ENCODE peak calls at places on chromosomes 3 and 15, in four cellular contexts. V, L, Z and G are unnamed samples.
A peak's percentile ranks its signal among the peaks of the same experiment; 100 is the strongest.

GRCh38 chr3:7517979-7518378 is 657.1 kb downstream of the GRM7 start:
- DNase-seq in V (no peak), L (no peak), Z (no peak), G (no peak)

GRCh38 chr3:182989566-182989965 is 9.2 kb upstream of the DCUN1D1 start:
- DNase-seq in V (no peak), L (no peak), Z (no peak), G (no peak)

GRCh38 chr3:110341047-110341446 is 730.6 kb upstream of the NECTIN3 start:
- DNase-seq in V (no peak), L (no peak), Z (no peak), G (no peak)

GRCh38 chr3:63724987-63725386 is 72.5 kb downstream of the SNTN start:
- DNase-seq in V (no peak), L (no peak), Z (no peak), G (no peak)

GRCh38 chr3:159839561-159840379 is 148.9 kb upstream of the IL12A start:
- DNase-seq in V (no peak), L (no peak), Z (no peak), G (peak; percentile 62)

GRCh38 chr3:179558742-179559364 is 3.9 kb upstream of the ACTL6A start:
- DNase-seq in V (peak; percentile 44), L (peak; percentile 57), Z (no peak), G (peak; percentile 80)

GRCh38 chr15:91032919-91033803 is 10.8 kb upstream of the VPS33B start:
- DNase-seq in V (no peak), L (peak; percentile 83), Z (peak; percentile 89), G (peak; percentile 70)

GRCh38 chr15:70133296-70133695 is 35.6 kb upstream of the TLE3 start:
- DNase-seq in V (no peak), L (no peak), Z (no peak), G (no peak)

GRCh38 chr15:101773496-101774100 is 29.7 kb upstream of the OR4F6 start:
- DNase-seq in V (no peak), L (peak; percentile 3), Z (no peak), G (no peak)

GRCh38 chr3:185733980-185734724 is 90.7 kb downstream of the IGF2BP2 start:
- DNase-seq in V (peak; percentile 35), L (peak; percentile 83), Z (no peak), G (no peak)

GRCh38 chr15:92869263-92869940 is 30.7 kb upstream of the CHD2 start:
- DNase-seq in V (no peak), L (no peak), Z (no peak), G (no peak)

GRCh38 chr3:145251311-145251710 is 909.7 kb downstream of the PLOD2 start:
- DNase-seq in V (no peak), L (no peak), Z (no peak), G (no peak)

GRCh38 chr3:143757691-143758090 is 90.6 kb downstream of the SLC9A9 start:
- DNase-seq in V (no peak), L (no peak), Z (no peak), G (no peak)

GRCh38 chr15:90617171-90617570 is 87.4 kb downstream of the CRTC3 start:
- DNase-seq in V (no peak), L (no peak), Z (no peak), G (no peak)

GRCh38 chr3:184766555-184767261 is 45.3 kb upstream of the VPS8 start:
- DNase-seq in V (no peak), L (no peak), Z (no peak), G (peak; percentile 17)

GRCh38 chr3:56086355-56086754 is 381.9 kb downstream of the ERC2 start:
- DNase-seq in V (no peak), L (no peak), Z (no peak), G (no peak)

GRCh38 chr3:42175841-42176240 is 84.7 kb downstream of the TRAK1 start:
- DNase-seq in V (no peak), L (no peak), Z (no peak), G (no peak)

GRCh38 chr3:10782011-10782410 is 34.0 kb upstream of the SLC6A11 start:
- DNase-seq in V (no peak), L (no peak), Z (no peak), G (no peak)

GRCh38 chr3:7877312-7877711 is 624.3 kb upstream of the LMCD1 start:
- DNase-seq in V (no peak), L (peak; percentile 59), Z (no peak), G (no peak)

GRCh38 chr3:192091831-192092230 is 630.9 kb downstream of the PYDC2 start:
- DNase-seq in V (no peak), L (no peak), Z (no peak), G (no peak)

GRCh38 chr15:64149424-64150235 is 1.9 kb upstream of the SNX22 start:
- DNase-seq in V (no peak), L (no peak), Z (no peak), G (no peak)

GRCh38 chr3:72347819-72348319 is 500.4 kb downstream of the SHQ1 start:
- DNase-seq in V (peak; percentile 68), L (no peak), Z (peak; percentile 77), G (peak; percentile 77)

GRCh38 chr15:22949074-22949547 is 31.1 kb downstream of the CYFIP1 start:
- DNase-seq in V (peak; percentile 76), L (no peak), Z (no peak), G (peak; percentile 87)

GRCh38 chr3:38988955-38989354 is 62.8 kb downstream of the SCN11A start:
- DNase-seq in V (no peak), L (no peak), Z (no peak), G (no peak)

GRCh38 chr15:90160781-90161727 is 40.1 kb upstream of the SEMA4B start:
- DNase-seq in V (no peak), L (no peak), Z (peak; percentile 84), G (no peak)

GRCh38 chr3:144358191-144358590 is 386.6 kb downstream of the DIPK2A start:
- DNase-seq in V (no peak), L (no peak), Z (no peak), G (no peak)

GRCh38 chr3:7977245-7978103 is 524.1 kb upstream of the LMCD1 start:
- DNase-seq in V (no peak), L (no peak), Z (no peak), G (no peak)

GRCh38 chr3:113844622-113845222 is 6.1 kb downstream of the GRAMD1C start:
- DNase-seq in V (no peak), L (no peak), Z (no peak), G (no peak)

GRCh38 chr15:39845582-39845981 is 62.9 kb upstream of the FSIP1 start:
- DNase-seq in V (no peak), L (no peak), Z (no peak), G (no peak)

GRCh38 chr3:186381424-186382216 is 19.6 kb upstream of the DGKG start:
- DNase-seq in V (no peak), L (no peak), Z (peak; percentile 48), G (no peak)

GRCh38 chr3:48039487-48040190 is 23.4 kb upstream of the MAP4 start:
- DNase-seq in V (no peak), L (peak; percentile 74), Z (no peak), G (no peak)

GRCh38 chr15:23038741-23039150 is 623 bp downstream of the TUBGCP5 start:
- DNase-seq in V (no peak), L (no peak), Z (no peak), G (no peak)

DNA sequence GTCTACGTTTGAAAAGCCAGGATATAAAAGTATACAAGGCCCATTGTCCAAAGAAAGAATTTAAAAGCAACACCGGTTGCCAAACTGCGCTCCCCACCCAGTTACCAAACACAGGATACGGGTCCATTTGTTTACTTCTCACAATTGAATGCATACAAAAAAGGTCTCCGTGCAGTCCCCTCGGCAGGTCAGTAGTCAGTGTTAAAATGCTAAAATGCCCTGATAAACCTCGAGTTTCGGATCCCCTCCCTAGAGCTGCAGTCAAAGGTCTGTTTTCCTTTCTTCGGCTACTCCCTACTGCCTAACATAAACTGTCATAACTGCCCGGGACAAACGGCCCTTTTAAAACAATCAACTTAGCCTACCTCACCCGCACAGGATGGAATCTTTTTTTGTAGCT is 534.6 kb downstream of the FOXP1 start:
- DNase-seq in V (no peak), L (no peak), Z (no peak), G (peak; percentile 52)
- H3K27ac ChIP-seq in V (peak overlapping the region; percentile 80), L (no peak overlapping the region), Z (peak overlapping the region; percentile 6), G (peak overlapping the region; percentile 53)

GRCh38 chr3:45781271-45781670 is 15.1 kb downstream of the SLC6A20 start:
- DNase-seq in V (no peak), L (no peak), Z (no peak), G (no peak)
- H3K27me3 ChIP-seq in V (no peaks in the 10 kb centered on the region), L (no peaks in the 10 kb centered on the region), Z (no peaks in the 10 kb centered on the region), G (no peaks in the 10 kb centered on the region)

DNA sequence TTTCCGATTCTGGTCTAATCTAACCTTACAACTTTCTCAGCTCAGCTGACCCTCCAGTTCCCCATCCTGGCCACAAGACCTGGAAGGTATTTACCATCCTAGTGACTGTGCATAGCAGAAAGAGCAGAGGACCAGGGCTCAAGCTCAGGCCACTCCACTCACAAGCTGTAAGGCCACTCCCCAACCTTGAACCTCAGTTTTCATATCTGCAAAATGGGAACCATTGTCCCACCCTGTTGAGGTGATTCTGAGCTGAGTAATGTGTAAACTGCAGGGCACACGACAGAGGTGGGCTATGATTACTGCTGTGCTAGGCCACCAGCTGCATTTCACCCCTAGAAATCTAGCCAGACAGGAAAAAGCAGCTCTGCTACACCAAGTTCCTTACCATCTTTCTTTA is 21.7 kb downstream of the TMEM40 start:
- DNase-seq in V (no peak), L (no peak), Z (no peak), G (no peak)
- H3K27ac ChIP-seq in V (no peak overlapping the region), L (no peak overlapping the region), Z (no peak overlapping the region), G (no peak overlapping the region)

DNA sequence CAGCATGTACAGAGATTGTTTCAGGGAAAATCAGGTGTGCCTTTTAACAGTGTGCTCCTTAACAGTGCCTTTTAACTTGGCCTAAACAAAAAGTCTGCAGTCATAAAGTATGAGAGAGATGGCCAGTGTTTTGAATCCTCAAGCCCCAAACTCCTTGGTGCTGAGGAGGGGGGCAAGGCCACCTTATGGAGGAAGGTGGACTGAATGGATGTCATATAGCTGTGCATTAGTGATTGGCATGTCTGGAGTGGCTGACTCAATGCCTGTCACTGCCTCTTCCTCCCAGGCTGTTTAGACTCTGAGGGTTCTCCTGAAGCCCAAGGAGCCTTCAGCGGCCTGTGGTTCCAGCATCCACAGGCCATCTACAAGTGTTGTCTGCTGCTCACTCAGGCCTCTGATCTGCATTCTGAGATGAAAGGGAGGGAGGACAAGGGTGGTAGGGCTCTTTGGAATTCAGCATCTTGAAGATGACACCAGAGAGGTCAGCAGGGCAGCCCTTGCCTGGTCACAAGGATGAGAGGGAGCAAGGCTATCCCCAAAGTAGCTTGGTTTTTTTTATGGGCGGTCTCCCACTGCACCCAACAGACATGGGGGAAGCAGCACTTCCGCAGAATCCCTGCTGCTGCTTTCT is 1.5 kb downstream of the FOXL2NB start:
- DNase-seq in V (no peak), L (no peak), Z (no peak), G (no peak)
- H3K27me3 ChIP-seq in V (peaks cover 16% of the 10 kb centered on the region), L (no peaks in the 10 kb centered on the region), Z (peaks cover 48% of the 10 kb centered on the region), G (peaks cover under 1% of the 10 kb centered on the region)

DNA sequence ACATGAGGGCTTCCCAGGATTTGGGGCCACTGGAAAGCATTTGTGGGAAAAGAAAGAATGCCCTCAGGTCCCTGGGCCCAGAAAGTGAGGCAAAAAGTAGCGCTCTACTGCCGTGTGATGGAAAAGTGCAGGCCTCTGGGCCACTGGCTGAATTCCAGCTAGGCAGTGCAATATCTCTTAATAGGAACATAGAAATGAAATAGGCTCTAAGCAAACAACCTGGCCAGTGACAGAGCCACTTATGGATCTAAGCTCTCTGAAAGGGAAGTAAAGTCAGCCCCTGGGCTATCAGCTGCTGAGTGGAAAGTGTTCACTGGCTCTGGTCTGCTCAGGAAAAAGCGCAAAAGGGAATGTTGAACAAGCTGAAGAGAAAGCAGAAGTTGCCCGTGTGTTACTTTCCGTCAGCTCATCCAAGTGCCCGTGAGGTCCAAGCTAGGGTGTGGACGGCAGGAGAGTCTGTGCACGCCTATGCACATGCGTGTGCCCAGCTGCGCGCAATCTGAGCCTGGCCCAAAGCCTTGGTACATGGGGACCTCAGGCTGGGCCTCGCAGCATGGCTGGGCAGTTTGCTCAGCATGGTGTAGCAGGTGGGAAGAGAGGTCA is 73.9 kb upstream of the RAD18 start:
- DNase-seq in V (peak; percentile 74), L (no peak), Z (no peak), G (peak; percentile 68)
- H3K27ac ChIP-seq in V (peak overlapping the region; percentile 53), L (no peak overlapping the region), Z (no peak overlapping the region), G (no peak overlapping the region)

GRCh38 chr15:41659855-41660234 is 360 bp upstream of the MGA start:
- DNase-seq in V (no peak), L (no peak), Z (no peak), G (no peak)
- H3K27me3 ChIP-seq in V (no peaks in the 10 kb centered on the region), L (no peaks in the 10 kb centered on the region), Z (no peaks in the 10 kb centered on the region), G (no peaks in the 10 kb centered on the region)